ENCODE peak calls at places on chromosome 16, in four cellular contexts. Z is CD4-positive, CD25-positive, alpha-beta regulatory T cell; M is activated CD4-positive, alpha-beta T cell treated with anti-CD3 and anti-CD28 coated beads, Interleukin-2, amount 50 U/mL, for 48 hours; Y is HEK293T. X is an unnamed sample.

GRCh38 chr16:84362410-84362809 is 5.9 kb upstream of the ATP2C2 start:
- DNase-seq in Y (no peak), Z (no peak), M (no peak), X (peak)

GRCh38 chr16:85821441-85821901 is 22.0 kb downstream of the COX4I1 start:
- DNase-seq in Y (peak), M (peak), Z (peak), X (peak)

GRCh38 chr16:76634847-76635697 is 357.9 kb downstream of the CNTNAP4 start:
- DNase-seq in Z (no peak), M (no peak), Y (no peak), X (no peak)

GRCh38 chr16:84284168-84284722 is 10.4 kb upstream of the WFDC1 start:
- DNase-seq in M (no peak), Z (no peak), Y (no peak), X (peak)

GRCh38 chr16:75385507-75386152 is 47.7 kb downstream of the CFDP1 start:
- DNase-seq in Y (peak), M (no peak), Z (no peak), X (no peak)

GRCh38 chr16:81261049-81261648 is 22.7 kb downstream of the BCO1 start:
- DNase-seq in M (peak), Z (no peak), Y (peak), X (no peak)

GRCh38 chr16:22304411-22304810 is 7.2 kb downstream of the POLR3E start:
- DNase-seq in Y (no peak), Z (no peak), M (no peak), X (no peak)

GRCh38 chr16:12917653-12918052 is 16.3 kb downstream of the SHISA9 start:
- DNase-seq in Y (no peak), M (no peak), Z (no peak), X (no peak)

GRCh38 chr16:74877706-74878105 is 103.1 kb upstream of the FA2H start:
- DNase-seq in Y (no peak), M (no peak), Z (no peak), X (no peak)

GRCh38 chr16:67425046-67425445 is 5.9 kb upstream of the HSD11B2 start:
- DNase-seq in M (no peak), Z (no peak), Y (no peak), X (no peak)

GRCh38 chr16:54093281-54093680 is 193.3 kb downstream of the IRX3 start:
- DNase-seq in M (no peak), Z (no peak), Y (no peak), X (no peak)

GRCh38 chr16:64738321-64738960 is 383.4 kb downstream of the CDH11 start:
- DNase-seq in Z (no peak), Y (no peak), M (no peak), X (no peak)

GRCh38 chr16:66135838-66136237 is 230.7 kb upstream of the CDH5 start:
- DNase-seq in Z (no peak), M (no peak), Y (no peak), X (no peak)

GRCh38 chr16:64364894-64365293 is 757.0 kb downstream of the CDH11 start:
- DNase-seq in Y (no peak), Z (no peak), M (no peak), X (no peak)

GRCh38 chr16:88448461-88449266 is 4.4 kb upstream of the ZFPM1 start:
- DNase-seq in Z (no peak), Y (no peak), M (no peak), X (no peak)

GRCh38 chr16:15879255-15879804 is 9.1 kb downstream of the CEP20 start:
- DNase-seq in Y (no peak), M (no peak), Z (no peak), X (no peak)

GRCh38 chr16:70725912-70726828 is 40.3 kb upstream of the MTSS2 start:
- DNase-seq in Z (no peak), M (no peak), Y (no peak), X (peak)

GRCh38 chr16:1091992-1092552 is 4.0 kb downstream of the C1QTNF8 start:
- DNase-seq in Z (no peak), M (no peak), Y (no peak), X (no peak)

GRCh38 chr16:25126820-25127232 is 15.3 kb downstream of the LCMT1 start:
- DNase-seq in Z (no peak), M (peak), Y (peak), X (no peak)

GRCh38 chr16:81275795-81276194 is 37.3 kb downstream of the BCO1 start:
- DNase-seq in M (no peak), Y (no peak), Z (no peak), X (no peak)

GRCh38 chr16:83994087-83994486 is 26.0 kb downstream of the NECAB2 start:
- DNase-seq in M (no peak), Y (no peak), Z (no peak), X (no peak)

GRCh38 chr16:28039493-28039892 is 24.0 kb downstream of the GSG1L start:
- DNase-seq in Y (no peak), Z (no peak), M (no peak), X (no peak)

GRCh38 chr16:72561-73537 is at the start of gene RHBDF1:
- DNase-seq in Z (no peak), M (no peak), Y (peak), X (peak)

GRCh38 chr16:54194008-54194731 is 92.4 kb downstream of the IRX3 start:
- DNase-seq in Z (no peak), M (no peak), Y (peak), X (no peak)

GRCh38 chr16:71426069-71426879 is 15.6 kb downstream of the TLE7 start:
- DNase-seq in Z (peak), M (peak), Y (peak), X (peak)

GRCh38 chr16:85812031-85812807 is 12.7 kb downstream of the COX4I1 start:
- DNase-seq in Z (no peak), M (no peak), Y (no peak), X (no peak)

GRCh38 chr16:57938936-57939871 is 31.7 kb downstream of the CNGB1 start:
- DNase-seq in Z (no peak), Y (no peak), M (no peak), X (no peak)

GRCh38 chr16:76639685-76640289 is 362.6 kb downstream of the CNTNAP4 start:
- DNase-seq in M (no peak), Y (peak), Z (no peak), X (peak)

GRCh38 chr16:50445603-50446250 is 76.9 kb upstream of the BRD7 start:
- DNase-seq in Z (no peak), M (no peak), Y (no peak), X (peak)

GRCh38 chr16:78437352-78437968 is 338.0 kb downstream of the WWOX start:
- DNase-seq in M (peak), Y (peak), Z (no peak), X (peak)

GRCh38 chr16:48535831-48536599 is 74.0 kb downstream of the N4BP1 start:
- DNase-seq in Y (no peak), Z (no peak), M (no peak), X (no peak)

GRCh38 chr16:54585966-54586365 is 299.4 kb upstream of the IRX3 start:
- DNase-seq in M (no peak), Z (no peak), Y (no peak), X (no peak)

GRCh38 chr16:21302898-21303528 is 24.9 kb upstream of the CRYM start:
- DNase-seq in Y (no peak), M (peak), Z (no peak), X (no peak)

GRCh38 chr16:55062446-55062845 is 131.8 kb downstream of the IRX5 start:
- DNase-seq in Y (no peak), M (no peak), Z (no peak), X (no peak)

GRCh38 chr16:35142809-35143192 is 1683.4 kb downstream of the TP53TG3F start:
- DNase-seq in Y (no peak), M (no peak), Z (no peak), X (no peak)